ENCODE peak calls at places on chromosome 2, in seven cellular contexts. A is gastrocnemius medialis; P is upper lobe of right lung; B is IMR-90; E is ascending aorta; C is fibroblast of lung; U is CD8-positive, alpha-beta T cell. V is an unnamed sample.
A peak's percentile ranks its signal among the peaks of the same experiment; 100 is the strongest.

GRCh38 chr2:182445566-182445965 is 18.7 kb upstream of the PDE1A start:
- DNase-seq in A (no peak), P (no peak), B (no peak), E (no peak), C (peak; percentile 27), U (no peak), V (no peak)

GRCh38 chr2:157333304-157334047 is 7.9 kb upstream of the ERMN start:
- DNase-seq in A (no peak), P (no peak), B (no peak), E (no peak), C (no peak), U (no peak), V (no peak)

GRCh38 chr2:156437272-156437671 is 1.1 kb downstream of the GPD2 start:
- DNase-seq in A (peak; percentile 81), P (no peak), B (peak; percentile 43), E (no peak), C (no peak), U (no peak), V (no peak)

GRCh38 chr2:235577404-235578330 is 83.8 kb downstream of the AGAP1 start:
- DNase-seq in A (peak; percentile 26), P (no peak), B (peak; percentile 70), E (no peak), C (peak; percentile 36), U (no peak), V (peak; percentile 62)

GRCh38 chr2:73823916-73824523 is 4.7 kb upstream of the STAMBP start:
- DNase-seq in A (no peak), P (no peak), B (peak; percentile 91), E (no peak), C (peak; percentile 79), U (peak; percentile 16), V (no peak)

GRCh38 chr2:205129531-205129930 is 552.8 kb upstream of the NRP2 start:
- DNase-seq in A (no peak), P (no peak), B (no peak), E (no peak), C (no peak), U (no peak), V (no peak)

GRCh38 chr2:16252891-16253290 is 312.5 kb downstream of the MYCN start:
- DNase-seq in A (no peak), P (no peak), B (no peak), E (no peak), C (no peak), U (no peak), V (no peak)

GRCh38 chr2:117972466-117973123 is 41.3 kb downstream of the CCDC93 start:
- DNase-seq in A (no peak), P (no peak), B (peak; percentile 43), E (no peak), C (peak; percentile 92), U (no peak), V (no peak)

GRCh38 chr2:180663016-180663471 is 317.4 kb upstream of the UBE2E3 start:
- DNase-seq in A (no peak), P (no peak), B (no peak), E (no peak), C (no peak), U (no peak), V (no peak)

GRCh38 chr2:153770359-153770991 is 101.2 kb upstream of the GALNT13 start:
- DNase-seq in A (no peak), P (no peak), B (no peak), E (no peak), C (no peak), U (no peak), V (no peak)

GRCh38 chr2:69141081-69141480 is 128.1 kb downstream of the ANTXR1 start:
- DNase-seq in A (peak; percentile 33), P (no peak), B (no peak), E (no peak), C (no peak), U (no peak), V (no peak)

GRCh38 chr2:73685770-73686438 is 43.7 kb upstream of the NAT8 start:
- DNase-seq in A (no peak), P (no peak), B (no peak), E (no peak), C (peak; percentile 5), U (no peak), V (no peak)

GRCh38 chr2:24749069-24749691 is 44.0 kb downstream of the PTRHD1 start:
- DNase-seq in A (no peak), P (no peak), B (no peak), E (no peak), C (no peak), U (no peak), V (no peak)

GRCh38 chr2:62178741-62179271 is 17.1 kb upstream of the B3GNT2 start:
- DNase-seq in A (peak; percentile 23), P (no peak), B (peak; percentile 24), E (no peak), C (peak; percentile 76), U (no peak), V (no peak)

GRCh38 chr2:62185828-62186483 is 10.0 kb upstream of the B3GNT2 start:
- DNase-seq in A (no peak), P (no peak), B (no peak), E (no peak), C (no peak), U (no peak), V (no peak)

GRCh38 chr2:62184499-62185045 is 11.3 kb upstream of the B3GNT2 start:
- DNase-seq in A (no peak), P (no peak), B (no peak), E (no peak), C (no peak), U (no peak), V (no peak)

GRCh38 chr2:62180960-62181359 is 15.0 kb upstream of the B3GNT2 start:
- DNase-seq in A (no peak), P (no peak), B (no peak), E (no peak), C (no peak), U (no peak), V (no peak)

DNA sequence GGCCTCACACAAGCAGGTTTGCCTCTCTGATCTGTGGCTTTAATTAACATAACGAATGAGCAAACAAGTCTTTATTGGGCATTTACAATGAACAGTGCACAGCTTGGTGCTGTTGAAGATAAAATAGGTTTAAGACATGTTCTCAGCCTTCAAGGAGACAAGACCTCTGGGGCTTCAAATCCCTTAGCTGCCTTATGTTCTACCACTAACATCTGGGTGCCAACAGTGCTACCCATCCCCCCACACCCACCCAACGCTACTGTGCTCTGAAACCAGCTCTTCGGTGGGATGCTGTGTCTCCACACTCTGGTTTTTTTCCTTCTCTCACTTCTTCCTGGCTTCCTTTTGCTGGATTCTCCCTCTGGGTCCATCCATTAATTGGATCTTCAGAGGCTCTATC is 14.1 kb upstream of the B3GNT2 start:
- DNase-seq in A (no peak), P (no peak), B (no peak), E (no peak), C (no peak), U (no peak), V (no peak)
- H3K4me1 ChIP-seq in A (no peaks in the 10 kb centered on the region), P (peaks cover 17% of the 10 kb centered on the region), B (no peaks in the 10 kb centered on the region), E (peaks cover 12% of the 10 kb centered on the region), C (no peaks in the 10 kb centered on the region), U (no peaks in the 10 kb centered on the region), V (peaks cover 9% of the 10 kb centered on the region)

GRCh38 chr2:112656679-112657078 is 10.9 kb downstream of the SLC20A1 start:
- DNase-seq in A (no peak), P (no peak), B (no peak), E (no peak), C (no peak), U (no peak), V (no peak)

GRCh38 chr2:112658301-112658700 is 12.6 kb downstream of the SLC20A1 start:
- DNase-seq in A (no peak), P (no peak), B (no peak), E (no peak), C (no peak), U (no peak), V (no peak)

GRCh38 chr2:112661656-112662305 is 16.0 kb downstream of the SLC20A1 start:
- DNase-seq in A (no peak), P (no peak), B (no peak), E (no peak), C (no peak), U (no peak), V (no peak)

GRCh38 chr2:112660138-112660537 is 14.4 kb downstream of the SLC20A1 start:
- DNase-seq in A (no peak), P (no peak), B (no peak), E (no peak), C (no peak), U (no peak), V (no peak)

GRCh38 chr2:112658820-112659667 is 13.3 kb downstream of the SLC20A1 start:
- DNase-seq in A (no peak), P (no peak), B (no peak), E (no peak), C (no peak), U (no peak), V (no peak)
- H3K4me1 ChIP-seq in A (no peaks in the 10 kb centered on the region), P (peaks cover 11% of the 10 kb centered on the region), B (peaks cover 6% of the 10 kb centered on the region), E (no peaks in the 10 kb centered on the region), C (no peaks in the 10 kb centered on the region), U (peaks cover 14% of the 10 kb centered on the region), V (peaks cover 5% of the 10 kb centered on the region)

DNA sequence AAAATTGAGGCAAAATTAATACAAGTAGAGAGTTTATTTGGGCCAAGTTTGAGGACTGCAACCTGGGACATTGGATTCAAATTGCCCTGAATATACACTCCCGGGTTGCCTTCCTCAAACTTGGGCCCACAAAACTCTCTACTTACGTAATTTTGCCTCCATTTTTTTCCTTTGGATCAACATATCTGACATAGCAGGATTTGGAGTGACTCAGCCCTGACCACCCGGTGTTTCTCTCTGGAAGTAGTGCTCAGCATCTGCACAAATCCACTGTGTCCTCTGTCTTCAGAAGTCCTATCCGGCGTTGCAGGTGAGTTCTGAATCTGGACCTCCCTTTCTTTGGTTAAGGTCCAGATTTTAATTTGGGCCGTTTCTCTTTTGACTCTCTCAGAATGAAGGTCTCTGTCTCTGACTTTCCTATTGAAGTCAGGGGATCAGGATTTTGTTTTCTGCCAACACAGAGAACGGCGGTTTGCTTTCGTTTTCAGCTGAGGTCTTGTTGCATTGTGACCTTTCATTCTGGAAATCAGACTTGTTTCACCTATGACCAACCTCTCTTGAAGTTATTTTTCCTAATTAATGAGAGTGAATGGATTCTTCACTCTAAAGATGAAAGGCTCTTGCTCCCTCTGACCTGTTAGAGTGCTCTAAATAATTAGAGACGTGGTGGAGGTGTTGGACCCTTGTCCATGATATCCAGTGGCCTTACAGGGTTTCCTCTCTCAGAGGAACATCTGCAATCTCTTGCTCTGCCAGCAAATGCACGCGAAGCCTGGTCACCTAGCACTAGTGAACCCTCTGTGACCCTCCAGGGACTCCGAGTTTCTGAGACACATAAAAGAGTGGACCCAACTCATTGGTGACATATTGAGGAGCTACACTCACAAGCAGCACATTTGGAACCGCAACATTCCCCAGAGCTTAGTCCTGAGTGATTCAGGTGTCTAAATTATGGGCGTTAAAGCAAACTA is 13.6 kb downstream of the TCF23 start:
- DNase-seq in A (no peak), P (no peak), B (peak; percentile 62), E (no peak), C (peak; percentile 19), U (no peak), V (no peak)
- H3K4me1 ChIP-seq in A (no peaks in the 10 kb centered on the region), P (no peaks in the 10 kb centered on the region), B (no peaks in the 10 kb centered on the region), E (no peaks in the 10 kb centered on the region), C (no peaks in the 10 kb centered on the region), U (no peaks in the 10 kb centered on the region), V (no peaks in the 10 kb centered on the region)

DNA sequence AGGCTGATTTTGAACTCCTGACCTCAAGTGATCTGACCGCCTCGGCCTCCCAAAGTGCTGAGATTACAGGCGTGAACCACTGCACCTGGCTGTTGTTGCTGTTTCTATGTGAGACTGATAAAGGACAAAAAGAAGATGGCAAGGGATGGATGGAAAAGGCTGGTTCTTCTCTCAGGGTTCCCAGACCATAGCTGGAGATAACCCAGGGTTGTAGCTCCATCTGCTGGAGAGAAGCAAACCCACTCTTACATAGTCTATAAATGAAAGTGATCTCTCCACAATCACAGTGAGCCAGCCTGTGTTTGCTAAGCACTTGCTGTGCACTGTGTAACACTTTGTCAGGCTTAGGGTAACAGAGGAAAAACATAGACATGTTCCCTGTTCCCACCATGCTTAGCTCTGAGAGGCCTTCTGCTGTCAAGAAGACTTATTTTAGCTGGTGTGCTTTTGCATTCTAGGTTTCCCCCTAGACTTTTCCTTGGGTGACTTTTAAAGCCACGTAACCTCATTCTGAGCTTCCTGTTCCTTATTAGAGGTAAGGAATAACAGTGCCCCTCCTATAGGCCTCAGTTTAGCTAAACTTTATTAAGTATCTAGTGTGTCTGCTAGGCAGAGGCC is 49.7 kb downstream of the LIMS1 start:
- DNase-seq in A (peak; percentile 71), P (no peak), B (peak; percentile 87), E (no peak), C (peak; percentile 77), U (peak; percentile 49), V (no peak)
- H3K4me1 ChIP-seq in A (peaks cover 57% of the 10 kb centered on the region), P (peaks cover 41% of the 10 kb centered on the region), B (peaks cover 34% of the 10 kb centered on the region), E (peaks cover 34% of the 10 kb centered on the region), C (peaks cover 27% of the 10 kb centered on the region), U (peaks cover 5% of the 10 kb centered on the region), V (peaks cover 24% of the 10 kb centered on the region)

V was measured in kidney.